ENCODE peak calls at places on chromosome 17, in ten cellular contexts. L is T-cell; E is HEK293T; G is AG08395; J is HTR-8/SVneo; B is testis; F is stimulated activated CD8-positive, alpha-beta memory T cell treated with anti-CD3 and anti-CD28 coated beads, Interleukin-7, amount 100 ng/mL, for 1 hour; S is activated CD4-positive, alpha-beta memory T cell treated with anti-CD3 and anti-CD28 coated beads, Interleukin-2, amount 10 ng/mL, durations not matched to agents 7 days and 5 days; V is hepatic stellate cell; N is heart right ventricle. Y is an unnamed sample.

GRCh38 chr17:28372203-28372944 is 880 bp downstream of the SARM1 start:
- DNase-seq in L (no peak), S (peak), V (peak), E (peak), J (no peak), B (no peak), F (no peak), G (peak), N (no peak), Y (peak)

GRCh38 chr17:78250891-78251772 is 19.7 kb downstream of the TMEM235 start:
- DNase-seq in E (peak), S (peak), B (peak), F (peak), G (peak), L (peak), N (peak), V (peak), J (peak), Y (peak)

GRCh38 chr17:81575836-81576235 is 23.7 kb upstream of the FAAP100 start:
- DNase-seq in B (no peak), V (no peak), F (no peak), J (no peak), L (no peak), S (no peak), E (no peak), N (no peak), G (no peak), Y (no peak)

GRCh38 chr17:68961204-68961893 is 6.2 kb upstream of the ABCA8 start:
- DNase-seq in V (no peak), G (no peak), N (peak), S (no peak), F (no peak), E (no peak), B (no peak), J (no peak), L (no peak), Y (no peak)

GRCh38 chr17:68324114-68324513 is 32.8 kb downstream of the ARSG start:
- DNase-seq in G (no peak), N (no peak), B (no peak), E (no peak), F (no peak), V (no peak), J (no peak), S (no peak), L (no peak), Y (no peak)

GRCh38 chr17:57499648-57500049 is 243.3 kb downstream of the MSI2 start:
- DNase-seq in V (no peak), F (no peak), E (peak), J (no peak), L (no peak), S (no peak), G (peak), B (no peak), N (no peak), Y (no peak)

GRCh38 chr17:50618300-50618699 is 16.4 kb upstream of the ABCC3 start:
- DNase-seq in N (no peak), V (no peak), L (no peak), S (no peak), G (peak), E (no peak), J (no peak), F (no peak), B (no peak), Y (no peak)

GRCh38 chr17:67443931-67444597 is 67.0 kb downstream of the PITPNC1 start:
- DNase-seq in E (no peak), S (no peak), L (no peak), G (peak), B (no peak), F (no peak), V (no peak), N (no peak), J (no peak), Y (no peak)

GRCh38 chr17:58317421-58318064 is 11.1 kb downstream of the TSPOAP1 start:
- DNase-seq in E (peak), F (no peak), S (peak), L (peak), N (no peak), B (peak), V (peak), J (peak), G (peak), Y (no peak)

GRCh38 chr17:75778861-75779249 is 5.8 kb upstream of the UNK start:
- DNase-seq in J (no peak), E (peak), G (no peak), S (peak), L (peak), F (peak), N (peak), B (peak), V (no peak), Y (no peak)

GRCh38 chr17:71085238-71086033 is 916.1 kb downstream of the KCNJ2 start:
- DNase-seq in F (no peak), V (no peak), B (peak), E (peak), N (no peak), J (no peak), G (peak), L (no peak), S (no peak), Y (no peak)

GRCh38 chr17:16300554-16300953 is 52.7 kb downstream of the CENPV start:
- DNase-seq in B (no peak), J (no peak), G (no peak), L (no peak), E (no peak), N (no peak), F (no peak), V (no peak), S (no peak), Y (no peak)

GRCh38 chr17:74852237-74853047 is 7.2 kb downstream of the GRIN2C start:
- DNase-seq in L (peak), E (peak), B (no peak), F (no peak), J (no peak), N (no peak), S (peak), V (no peak), G (no peak), Y (no peak)

GRCh38 chr17:63421681-63422645 is 24.1 kb downstream of the CYB561 start:
- DNase-seq in N (no peak), S (no peak), B (peak), V (no peak), J (no peak), F (no peak), G (no peak), L (no peak), E (no peak), Y (no peak)

GRCh38 chr17:42421479-42422332 is 1.4 kb downstream of the CAVIN1 start:
- DNase-seq in F (no peak), G (peak), V (peak), J (peak), L (no peak), N (peak), E (peak), B (no peak), S (no peak), Y (peak)

GRCh38 chr17:4436846-4437245 is 3.1 kb downstream of the SPNS3 start:
- DNase-seq in F (no peak), G (no peak), L (no peak), J (no peak), S (no peak), B (no peak), N (no peak), V (no peak), E (no peak), Y (no peak)

GRCh38 chr17:68509151-68510057 is 2.8 kb upstream of the PRKAR1A start:
- DNase-seq in E (no peak), L (no peak), B (peak), V (no peak), N (peak), G (no peak), F (no peak), S (peak), J (no peak), Y (no peak)

GRCh38 chr17:1398900-1399299 is 1.1 kb downstream of the YWHAE start:
- DNase-seq in L (no peak), J (no peak), N (no peak), E (no peak), F (no peak), V (peak), S (peak), B (peak), G (no peak), Y (no peak)

GRCh38 chr17:77600346-77600745 is 358.2 kb upstream of the TNRC6C start:
- DNase-seq in B (no peak), N (no peak), L (no peak), G (no peak), J (no peak), F (no peak), V (no peak), E (no peak), S (no peak), Y (no peak)